ENCODE peak calls at places on chromosomes 3 and 15, in seven cellular contexts. One of them, this sample, is unnamed. For H3K4me1, the result is how much of the 10 kb centered on the place peaks cover.

GRCh38 chr15:28947241-28947674 is 61.5 kb downstream of the APBA2 start:
- DNase-seq in tibial nerve: no peak
- DNase-seq in transverse colon: no peak
- DNase-seq in uterus: no peak
- DNase-seq in gastrocnemius medialis: no peak
- DNase-seq in HCT116: no peak
- DNase-seq in stomach: no peak
- DNase-seq in this sample: no peak

GRCh38 chr3:42699511-42699971 is 3.1 kb downstream of the HHATL start:
- DNase-seq in gastrocnemius medialis: peak
- DNase-seq in transverse colon: no peak
- DNase-seq in HCT116: no peak
- DNase-seq in uterus: no peak
- DNase-seq in tibial nerve: no peak
- DNase-seq in stomach: peak
- DNase-seq in this sample: no peak

GRCh38 chr3:37029516-37030163 is 36.3 kb downstream of the MLH1 start:
- DNase-seq in HCT116: no peak
- DNase-seq in transverse colon: no peak
- DNase-seq in stomach: no peak
- DNase-seq in uterus: no peak
- DNase-seq in tibial nerve: no peak
- DNase-seq in gastrocnemius medialis: no peak
- DNase-seq in this sample: no peak

GRCh38 chr3:23996058-23996457 is 51.0 kb downstream of the NR1D2 start:
- DNase-seq in gastrocnemius medialis: no peak
- DNase-seq in stomach: no peak
- DNase-seq in HCT116: no peak
- DNase-seq in transverse colon: no peak
- DNase-seq in uterus: no peak
- DNase-seq in tibial nerve: no peak
- DNase-seq in this sample: no peak

GRCh38 chr3:158718490-158719170 is 13.6 kb downstream of the RARRES1 start:
- DNase-seq in stomach: no peak
- DNase-seq in uterus: no peak
- DNase-seq in HCT116: peak
- DNase-seq in transverse colon: peak
- DNase-seq in gastrocnemius medialis: no peak
- DNase-seq in tibial nerve: no peak
- DNase-seq in this sample: no peak

GRCh38 chr3:99013077-99013476 is 111.6 kb upstream of the DCBLD2 start:
- DNase-seq in uterus: no peak
- DNase-seq in gastrocnemius medialis: no peak
- DNase-seq in stomach: no peak
- DNase-seq in tibial nerve: no peak
- DNase-seq in HCT116: no peak
- DNase-seq in transverse colon: no peak
- DNase-seq in this sample: no peak

GRCh38 chr3:120820748-120821147 is 78.2 kb downstream of the GTF2E1 start:
- DNase-seq in tibial nerve: no peak
- DNase-seq in gastrocnemius medialis: no peak
- DNase-seq in stomach: no peak
- DNase-seq in HCT116: no peak
- DNase-seq in transverse colon: peak
- DNase-seq in uterus: no peak
- DNase-seq in this sample: no peak

GRCh38 chr15:74497584-74497983 is 36.6 kb upstream of the UBL7 start:
- DNase-seq in gastrocnemius medialis: no peak
- DNase-seq in stomach: no peak
- DNase-seq in uterus: no peak
- DNase-seq in HCT116: no peak
- DNase-seq in tibial nerve: no peak
- DNase-seq in transverse colon: peak
- DNase-seq in this sample: no peak

GRCh38 chr3:124636863-124637296 is 93.4 kb upstream of the UMPS start:
- DNase-seq in transverse colon: peak
- DNase-seq in gastrocnemius medialis: no peak
- DNase-seq in HCT116: no peak
- DNase-seq in stomach: no peak
- DNase-seq in tibial nerve: no peak
- DNase-seq in uterus: no peak
- DNase-seq in this sample: peak

GRCh38 chr3:154112146-154112545 is 9.0 kb upstream of the ARHGEF26 start:
- DNase-seq in uterus: no peak
- DNase-seq in transverse colon: no peak
- DNase-seq in tibial nerve: no peak
- DNase-seq in HCT116: no peak
- DNase-seq in stomach: no peak
- DNase-seq in gastrocnemius medialis: no peak
- DNase-seq in this sample: no peak

GRCh38 chr15:87477759-87478687 is 778.5 kb downstream of the NTRK3 start:
- DNase-seq in uterus: peak
- DNase-seq in tibial nerve: peak
- DNase-seq in HCT116: no peak
- DNase-seq in gastrocnemius medialis: peak
- DNase-seq in transverse colon: no peak
- DNase-seq in stomach: no peak
- DNase-seq in this sample: peak

GRCh38 chr15:99755692-99756409 is 22.6 kb upstream of the LYSMD4 start:
- DNase-seq in transverse colon: peak
- DNase-seq in tibial nerve: no peak
- DNase-seq in gastrocnemius medialis: no peak
- DNase-seq in stomach: peak
- DNase-seq in uterus: peak
- DNase-seq in HCT116: peak
- DNase-seq in this sample: peak

GRCh38 chr15:64161688-64162477 is 939 bp downstream of the PPIB start:
- DNase-seq in tibial nerve: no peak
- DNase-seq in stomach: no peak
- DNase-seq in transverse colon: no peak
- DNase-seq in uterus: no peak
- DNase-seq in HCT116: no peak
- DNase-seq in gastrocnemius medialis: no peak
- DNase-seq in this sample: no peak

GRCh38 chr3:59818033-59818936 is 768.5 kb upstream of the CFAP20DC start:
- DNase-seq in tibial nerve: peak
- DNase-seq in stomach: peak
- DNase-seq in uterus: peak
- DNase-seq in HCT116: peak
- DNase-seq in transverse colon: peak
- DNase-seq in gastrocnemius medialis: peak
- DNase-seq in this sample: peak

GRCh38 chr3:16374047-16375019 is 109.3 kb downstream of the OXNAD1 start:
- DNase-seq in transverse colon: no peak
- DNase-seq in gastrocnemius medialis: no peak
- DNase-seq in tibial nerve: no peak
- DNase-seq in HCT116: no peak
- DNase-seq in uterus: no peak
- DNase-seq in stomach: no peak
- DNase-seq in this sample: no peak

GRCh38 chr3:16370872-16371740 is 106.1 kb downstream of the OXNAD1 start:
- DNase-seq in transverse colon: no peak
- DNase-seq in gastrocnemius medialis: no peak
- DNase-seq in HCT116: no peak
- DNase-seq in uterus: no peak
- DNase-seq in tibial nerve: no peak
- DNase-seq in stomach: no peak
- DNase-seq in this sample: no peak

GRCh38 chr3:16373270-16373785 is 108.3 kb downstream of the OXNAD1 start:
- DNase-seq in uterus: no peak
- DNase-seq in transverse colon: no peak
- DNase-seq in stomach: no peak
- DNase-seq in tibial nerve: no peak
- DNase-seq in gastrocnemius medialis: no peak
- DNase-seq in HCT116: no peak
- DNase-seq in this sample: no peak

GRCh38 chr3:16370503-16370871 is 105.5 kb downstream of the OXNAD1 start:
- DNase-seq in gastrocnemius medialis: no peak
- DNase-seq in tibial nerve: no peak
- DNase-seq in stomach: no peak
- DNase-seq in HCT116: no peak
- DNase-seq in transverse colon: no peak
- DNase-seq in uterus: no peak
- DNase-seq in this sample: no peak

DNA sequence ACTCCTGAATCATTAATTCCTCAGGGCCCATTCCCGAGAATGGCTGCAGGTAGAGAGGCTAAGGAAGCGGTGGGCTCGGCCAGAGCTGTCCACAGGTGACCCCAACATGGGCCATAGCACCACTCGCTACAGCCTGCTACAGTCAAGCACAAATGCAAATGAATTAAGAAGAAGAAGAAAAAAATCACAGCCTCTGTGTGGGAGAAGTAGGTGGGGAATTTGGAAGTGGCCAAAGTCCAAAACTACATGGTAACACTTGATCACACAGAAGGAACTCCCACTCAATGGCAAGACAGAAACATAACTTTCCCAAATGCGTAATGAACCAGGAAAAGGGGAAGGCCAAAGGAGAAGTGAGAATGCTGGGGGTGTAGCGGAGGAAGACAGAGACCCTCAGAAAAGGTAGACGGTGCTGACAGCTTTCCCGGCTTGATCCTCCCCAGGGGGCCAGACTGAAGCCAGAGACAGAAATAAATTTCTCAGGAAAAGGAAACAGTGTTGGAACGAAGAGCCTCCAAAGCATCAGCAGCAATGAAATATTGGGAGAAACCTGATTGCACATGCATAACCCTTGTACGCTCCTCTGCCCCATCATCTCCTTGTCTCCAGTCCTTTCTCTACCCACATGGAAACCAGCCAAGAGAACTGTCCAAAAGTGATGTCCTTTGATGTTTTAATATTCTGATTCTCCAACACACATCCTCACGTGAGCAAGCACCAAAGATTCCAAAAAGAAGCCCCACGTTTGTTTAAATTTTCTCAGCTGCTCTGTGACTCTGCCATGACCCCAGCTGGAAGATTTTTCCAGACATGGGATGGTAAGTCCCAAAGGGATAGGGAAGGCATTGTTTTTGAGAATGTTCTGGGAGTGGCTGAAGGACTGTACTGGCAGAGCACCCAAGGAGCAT is 107.6 kb downstream of the OXNAD1 start:
- DNase-seq in tibial nerve: no peak
- DNase-seq in transverse colon: no peak
- DNase-seq in stomach: no peak
- DNase-seq in uterus: peak
- DNase-seq in HCT116: no peak
- DNase-seq in gastrocnemius medialis: no peak
- DNase-seq in this sample: peak
- H3K27ac ChIP-seq in tibial nerve: peak
- H3K27ac ChIP-seq in transverse colon: peak
- H3K27ac ChIP-seq in stomach: peak
- H3K27ac ChIP-seq in uterus: peak
- H3K27ac ChIP-seq in HCT116: no peak
- H3K27ac ChIP-seq in gastrocnemius medialis: peak
- H3K27ac ChIP-seq in this sample: no peak

GRCh38 chr3:50567011-50567385 is 549 bp downstream of the C3orf18 start:
- DNase-seq in tibial nerve: no peak
- DNase-seq in transverse colon: no peak
- DNase-seq in stomach: no peak
- DNase-seq in HCT116: no peak
- DNase-seq in gastrocnemius medialis: peak
- DNase-seq in uterus: no peak
- DNase-seq in this sample: no peak

GRCh38 chr3:50570508-50571279 is 1.4 kb downstream of the HEMK1 start:
- DNase-seq in HCT116: no peak
- DNase-seq in tibial nerve: no peak
- DNase-seq in uterus: no peak
- DNase-seq in gastrocnemius medialis: no peak
- DNase-seq in transverse colon: no peak
- DNase-seq in stomach: no peak
- DNase-seq in this sample: no peak

GRCh38 chr3:50571486-50571885 is 2.2 kb downstream of the HEMK1 start:
- DNase-seq in transverse colon: no peak
- DNase-seq in gastrocnemius medialis: no peak
- DNase-seq in uterus: no peak
- DNase-seq in HCT116: no peak
- DNase-seq in tibial nerve: no peak
- DNase-seq in stomach: no peak
- DNase-seq in this sample: no peak

GRCh38 chr3:50567386-50568182 is at the start of gene C3orf18:
- DNase-seq in gastrocnemius medialis: peak
- DNase-seq in HCT116: peak
- DNase-seq in transverse colon: peak
- DNase-seq in tibial nerve: peak
- DNase-seq in uterus: peak
- DNase-seq in stomach: peak
- DNase-seq in this sample: peak

GRCh38 chr3:50568947-50569749 is at the start of gene HEMK1:
- DNase-seq in tibial nerve: peak
- DNase-seq in HCT116: peak
- DNase-seq in transverse colon: peak
- DNase-seq in gastrocnemius medialis: peak
- DNase-seq in stomach: peak
- DNase-seq in uterus: peak
- DNase-seq in this sample: peak
- TF ChIP-seq POLR2A in tibial nerve: peak
- TF ChIP-seq POLR2A in HCT116: no peak
- TF ChIP-seq POLR2A in transverse colon: peak
- TF ChIP-seq POLR2A in gastrocnemius medialis: peak
- TF ChIP-seq POLR2A in stomach: no peak
- TF ChIP-seq POLR2A in uterus: peak
- TF ChIP-seq POLR2A in this sample: peak

GRCh38 chr3:41223078-41223477 is 23.8 kb downstream of the CTNNB1 start:
- DNase-seq in tibial nerve: no peak
- DNase-seq in transverse colon: no peak
- DNase-seq in uterus: no peak
- DNase-seq in HCT116: no peak
- DNase-seq in stomach: no peak
- DNase-seq in gastrocnemius medialis: no peak
- DNase-seq in this sample: no peak

GRCh38 chr3:41223691-41224090 is 24.4 kb downstream of the CTNNB1 start:
- DNase-seq in uterus: no peak
- DNase-seq in HCT116: no peak
- DNase-seq in stomach: no peak
- DNase-seq in gastrocnemius medialis: no peak
- DNase-seq in tibial nerve: no peak
- DNase-seq in transverse colon: no peak
- DNase-seq in this sample: no peak

GRCh38 chr3:41222012-41222411 is 22.7 kb downstream of the CTNNB1 start:
- DNase-seq in stomach: no peak
- DNase-seq in transverse colon: no peak
- DNase-seq in gastrocnemius medialis: no peak
- DNase-seq in tibial nerve: no peak
- DNase-seq in uterus: no peak
- DNase-seq in HCT116: no peak
- DNase-seq in this sample: no peak

GRCh38 chr3:41222508-41222907 is 23.2 kb downstream of the CTNNB1 start:
- DNase-seq in transverse colon: no peak
- DNase-seq in uterus: no peak
- DNase-seq in tibial nerve: no peak
- DNase-seq in HCT116: no peak
- DNase-seq in stomach: no peak
- DNase-seq in gastrocnemius medialis: no peak
- DNase-seq in this sample: no peak

GRCh38 chr3:41221278-41221677 is 22.0 kb downstream of the CTNNB1 start:
- DNase-seq in gastrocnemius medialis: no peak
- DNase-seq in tibial nerve: no peak
- DNase-seq in HCT116: no peak
- DNase-seq in uterus: no peak
- DNase-seq in stomach: no peak
- DNase-seq in transverse colon: no peak
- DNase-seq in this sample: no peak
- H3K4me1 ChIP-seq in gastrocnemius medialis: half or more
- H3K4me1 ChIP-seq in tibial nerve: half or more
- H3K4me1 ChIP-seq in HCT116: under half
- H3K4me1 ChIP-seq in uterus: under half
- H3K4me1 ChIP-seq in stomach: half or more
- H3K4me1 ChIP-seq in transverse colon: half or more
- H3K4me1 ChIP-seq in this sample: half or more

GRCh38 chr15:34182942-34183341 is 27.0 kb downstream of the KATNBL1 start:
- DNase-seq in stomach: no peak
- DNase-seq in gastrocnemius medialis: no peak
- DNase-seq in transverse colon: no peak
- DNase-seq in HCT116: no peak
- DNase-seq in tibial nerve: no peak
- DNase-seq in uterus: no peak
- DNase-seq in this sample: peak
- H3K27ac ChIP-seq in stomach: no peak
- H3K27ac ChIP-seq in gastrocnemius medialis: no peak
- H3K27ac ChIP-seq in transverse colon: no peak
- H3K27ac ChIP-seq in HCT116: no peak
- H3K27ac ChIP-seq in tibial nerve: no peak
- H3K27ac ChIP-seq in uterus: no peak
- H3K27ac ChIP-seq in this sample: peak